ENCODE peak calls at places on chromosomes 5 and 9, in four cellular contexts. J is SJSA1, I is right cardiac atrium, A is colonic mucosa. E is an unnamed sample.

GRCh38 chr9:136381311-136381710 is 7.8 kb upstream of the CARD9 start:
- DNase-seq in J (no peak), A (no peak), I (peak; percentile 56), E (no peak)

GRCh38 chr5:82425591-82425990 is 147.4 kb upstream of the RPS23 start:
- DNase-seq in I (peak; percentile 17), J (no peak), A (no peak), E (no peak)

GRCh38 chr9:87039809-87040392 is 92.6 kb upstream of the GAS1 start:
- DNase-seq in A (no peak), I (no peak), J (no peak), E (no peak)

GRCh38 chr9:133639613-133640012 is 3.5 kb downstream of the DBH start:
- DNase-seq in J (no peak), A (no peak), I (no peak), E (no peak)

GRCh38 chr5:59856324-59856723 is 37.2 kb downstream of the PDE4D start:
- DNase-seq in I (no peak), A (no peak), J (no peak), E (no peak)

GRCh38 chr9:113538131-113538530 is 74.6 kb downstream of the RGS3 start:
- DNase-seq in A (no peak), I (no peak), J (no peak), E (no peak)

GRCh38 chr5:149054416-149054815 is 8.4 kb downstream of the SH3TC2 start:
- DNase-seq in J (no peak), I (no peak), A (no peak), E (no peak)

GRCh38 chr9:21993893-21994525 is at the start of gene CDKN2A:
- DNase-seq in I (no peak), J (peak; percentile 73), A (peak; percentile 63), E (peak; percentile 84)

GRCh38 chr5:177457239-177458121 is 10.9 kb downstream of the PRR7 start:
- DNase-seq in J (peak; percentile 90), A (peak; percentile 76), I (peak; percentile 90), E (no peak)

GRCh38 chr9:81650836-81651545 is 38.4 kb downstream of the TLE1 start:
- DNase-seq in I (no peak), J (no peak), A (no peak), E (no peak)

GRCh38 chr9:29564564-29564963 is 1991.3 kb upstream of the C9orf72 start:
- DNase-seq in J (no peak), I (no peak), A (no peak), E (no peak)

GRCh38 chr5:14472986-14473567 is 108.5 kb upstream of the OTULINL start:
- DNase-seq in A (no peak), J (no peak), I (no peak), E (no peak)

GRCh38 chr9:129701054-129701453 is 35.6 kb downstream of the PRRX2 start:
- DNase-seq in I (no peak), A (no peak), J (no peak), E (no peak)

GRCh38 chr9:112852741-112853505 is 37.8 kb downstream of the SLC46A2 start:
- DNase-seq in A (no peak), I (no peak), J (no peak), E (no peak)

GRCh38 chr5:150261231-150261630 is 28.3 kb downstream of the CAMK2A start:
- DNase-seq in A (no peak), J (peak; percentile 47), I (no peak), E (no peak)
- H3K4me1 ChIP-seq in A (no peaks in the 10 kb centered on the region), J (peaks cover 31% of the 10 kb centered on the region), I (peaks cover 2% of the 10 kb centered on the region), E (peaks cover 1% of the 10 kb centered on the region)

GRCh38 chr9:114799441-114799840 is 6.4 kb downstream of the TNFSF15 start:
- DNase-seq in I (no peak), A (peak; percentile 30), J (no peak), E (no peak)
- H3K4me1 ChIP-seq in I (no peaks in the 10 kb centered on the region), A (no peaks in the 10 kb centered on the region), J (peaks cover 6% of the 10 kb centered on the region), E (no peaks in the 10 kb centered on the region)

GRCh38 chr5:157540707-157541451 is 34.7 kb downstream of the ADAM19 start:
- DNase-seq in I (peak; percentile 66), J (no peak), A (peak; percentile 39), E (no peak)

GRCh38 chr5:157541452-157542118 is 34.0 kb downstream of the ADAM19 start:
- DNase-seq in A (no peak), J (no peak), I (no peak), E (no peak)

GRCh38 chr5:157539623-157540022 is 36.0 kb downstream of the ADAM19 start:
- DNase-seq in A (no peak), I (no peak), J (no peak), E (no peak)

GRCh38 chr5:157538311-157538710 is 37.3 kb downstream of the ADAM19 start:
- DNase-seq in A (no peak), I (no peak), J (no peak), E (no peak)

GRCh38 chr5:157540124-157540523 is 35.5 kb downstream of the ADAM19 start:
- DNase-seq in A (no peak), I (no peak), J (no peak), E (no peak)
- H3K4me1 ChIP-seq in A (no peaks in the 10 kb centered on the region), I (peaks cover 27% of the 10 kb centered on the region), J (peaks cover 21% of the 10 kb centered on the region), E (no peaks in the 10 kb centered on the region)

GRCh38 chr5:145540375-145540774 is 294.8 kb downstream of the PRELID2 start:
- DNase-seq in J (no peak), I (no peak), A (no peak), E (no peak)
- H3K4me1 ChIP-seq in J (no peaks in the 10 kb centered on the region), I (no peaks in the 10 kb centered on the region), A (no peaks in the 10 kb centered on the region), E (no peaks in the 10 kb centered on the region)

GRCh38 chr9:68822596-68823165 is 117.6 kb downstream of the PIP5K1B start:
- DNase-seq in I (peak; percentile 61), A (peak; percentile 44), J (no peak), E (peak; percentile 72)
- H3K4me1 ChIP-seq in I (peaks cover 3% of the 10 kb centered on the region), A (no peaks in the 10 kb centered on the region), J (no peaks in the 10 kb centered on the region), E (peaks cover 5% of the 10 kb centered on the region)

GRCh38 chr9:36118706-36119105 is 17.8 kb upstream of the GLIPR2 start:
- DNase-seq in J (no peak), A (no peak), I (no peak), E (no peak)
- H3K4me1 ChIP-seq in J (no peaks in the 10 kb centered on the region), A (no peaks in the 10 kb centered on the region), I (no peaks in the 10 kb centered on the region), E (no peaks in the 10 kb centered on the region)

DNA sequence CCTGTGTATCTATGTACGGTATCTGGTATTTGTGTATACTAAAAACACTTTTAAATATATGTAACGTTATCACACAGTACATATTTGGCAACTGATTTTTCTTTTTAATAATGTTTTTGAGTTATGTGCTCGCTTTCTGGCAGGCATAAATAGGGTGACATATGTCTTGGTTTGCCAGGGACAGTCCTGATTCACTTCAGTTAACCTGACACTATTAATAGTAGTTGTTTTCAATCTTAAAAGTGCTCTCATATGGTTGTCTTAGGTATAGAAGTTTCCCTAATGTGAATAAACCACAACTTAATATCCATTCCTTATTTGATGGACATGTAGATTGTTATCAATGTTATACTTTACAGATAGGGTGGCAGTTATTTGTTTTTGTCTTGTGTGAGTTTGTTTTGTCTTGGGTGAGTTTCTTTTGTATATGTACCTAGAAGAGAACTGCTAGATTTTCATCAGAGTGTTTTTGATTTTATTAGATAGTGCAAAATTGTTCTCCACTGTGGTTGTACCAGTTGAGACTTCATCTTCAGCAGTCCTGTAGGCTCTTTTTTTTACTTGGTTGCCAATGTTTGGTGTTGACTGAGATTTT is 7.9 kb downstream of the G3BP1 start:
- DNase-seq in A (no peak), I (no peak), J (no peak), E (no peak)
- H3K4me1 ChIP-seq in A (peaks cover 14% of the 10 kb centered on the region), I (peaks cover 12% of the 10 kb centered on the region), J (peaks cover 10% of the 10 kb centered on the region), E (peaks cover 23% of the 10 kb centered on the region)

GRCh38 chr5:151214614-151215545 is 9.0 kb downstream of the CCDC69 start:
- DNase-seq in I (no peak), J (no peak), A (no peak), E (no peak)
- H3K4me1 ChIP-seq in I (peaks cover 29% of the 10 kb centered on the region), J (no peaks in the 10 kb centered on the region), A (no peaks in the 10 kb centered on the region), E (no peaks in the 10 kb centered on the region)